ENCODE peak calls at places on chromosomes 11 and 22, in eight cellular contexts. One of them, this sample, is unnamed.

GRCh38 chr11:46291441-46292143 is 14.1 kb downstream of the CREB3L1 start:
- DNase-seq in Caco-2: no peak
- DNase-seq in glutamatergic neuron: no peak
- DNase-seq in Peyer's patch: no peak
- DNase-seq in body of pancreas: no peak
- DNase-seq in HFFc6: peak
- DNase-seq in astrocyte of the spinal cord: peak
- DNase-seq in upper lobe of right lung: no peak
- DNase-seq in this sample: no peak

GRCh38 chr11:29063630-29064361 is 953.0 kb downstream of the KCNA4 start:
- DNase-seq in Caco-2: no peak
- DNase-seq in glutamatergic neuron: no peak
- DNase-seq in Peyer's patch: no peak
- DNase-seq in body of pancreas: no peak
- DNase-seq in HFFc6: no peak
- DNase-seq in astrocyte of the spinal cord: no peak
- DNase-seq in upper lobe of right lung: no peak
- DNase-seq in this sample: no peak

GRCh38 chr11:88169481-88169880 is 5.8 kb downstream of the RAB38 start:
- DNase-seq in Caco-2: no peak
- DNase-seq in glutamatergic neuron: no peak
- DNase-seq in Peyer's patch: no peak
- DNase-seq in body of pancreas: no peak
- DNase-seq in HFFc6: no peak
- DNase-seq in astrocyte of the spinal cord: no peak
- DNase-seq in upper lobe of right lung: no peak
- DNase-seq in this sample: no peak

GRCh38 chr11:103862827-103863213 is 173.6 kb upstream of the DDI1 start:
- DNase-seq in Caco-2: no peak
- DNase-seq in glutamatergic neuron: no peak
- DNase-seq in Peyer's patch: no peak
- DNase-seq in body of pancreas: no peak
- DNase-seq in HFFc6: no peak
- DNase-seq in astrocyte of the spinal cord: no peak
- DNase-seq in upper lobe of right lung: no peak
- DNase-seq in this sample: no peak

GRCh38 chr22:49774499-49775151 is 53.0 kb downstream of the BRD1 start:
- DNase-seq in Caco-2: no peak
- DNase-seq in glutamatergic neuron: peak
- DNase-seq in Peyer's patch: no peak
- DNase-seq in body of pancreas: no peak
- DNase-seq in HFFc6: no peak
- DNase-seq in astrocyte of the spinal cord: no peak
- DNase-seq in upper lobe of right lung: no peak
- DNase-seq in this sample: no peak

GRCh38 chr11:1120532-1121342 is 37.0 kb upstream of the MUC5AC start:
- DNase-seq in Caco-2: peak
- DNase-seq in glutamatergic neuron: no peak
- DNase-seq in Peyer's patch: no peak
- DNase-seq in body of pancreas: no peak
- DNase-seq in HFFc6: no peak
- DNase-seq in astrocyte of the spinal cord: no peak
- DNase-seq in upper lobe of right lung: no peak
- DNase-seq in this sample: no peak

GRCh38 chr11:27611946-27612455 is 88.3 kb downstream of the BDNF start:
- DNase-seq in Caco-2: no peak
- DNase-seq in glutamatergic neuron: no peak
- DNase-seq in Peyer's patch: no peak
- DNase-seq in body of pancreas: no peak
- DNase-seq in HFFc6: no peak
- DNase-seq in astrocyte of the spinal cord: no peak
- DNase-seq in upper lobe of right lung: no peak
- DNase-seq in this sample: no peak

GRCh38 chr11:2303627-2304155 is 1.9 kb downstream of the TSPAN32 start:
- DNase-seq in Caco-2: peak
- DNase-seq in glutamatergic neuron: no peak
- DNase-seq in Peyer's patch: peak
- DNase-seq in body of pancreas: no peak
- DNase-seq in HFFc6: no peak
- DNase-seq in astrocyte of the spinal cord: no peak
- DNase-seq in upper lobe of right lung: peak
- DNase-seq in this sample: no peak

GRCh38 chr22:45535400-45535799 is 32.7 kb downstream of the FBLN1 start:
- DNase-seq in Caco-2: no peak
- DNase-seq in glutamatergic neuron: no peak
- DNase-seq in Peyer's patch: no peak
- DNase-seq in body of pancreas: no peak
- DNase-seq in HFFc6: no peak
- DNase-seq in astrocyte of the spinal cord: no peak
- DNase-seq in upper lobe of right lung: no peak
- DNase-seq in this sample: no peak

GRCh38 chr22:45496451-45496941 is 6.2 kb upstream of the FBLN1 start:
- DNase-seq in Caco-2: peak
- DNase-seq in glutamatergic neuron: no peak
- DNase-seq in Peyer's patch: no peak
- DNase-seq in body of pancreas: no peak
- DNase-seq in HFFc6: no peak
- DNase-seq in astrocyte of the spinal cord: no peak
- DNase-seq in upper lobe of right lung: no peak
- DNase-seq in this sample: no peak

GRCh38 chr11:65502274-65502851 is 3.5 kb downstream of the MALAT1 start:
- DNase-seq in Caco-2: no peak
- DNase-seq in glutamatergic neuron: no peak
- DNase-seq in Peyer's patch: no peak
- DNase-seq in body of pancreas: no peak
- DNase-seq in HFFc6: peak
- DNase-seq in astrocyte of the spinal cord: peak
- DNase-seq in upper lobe of right lung: no peak
- DNase-seq in this sample: no peak

GRCh38 chr11:64357904-64358535 is 942 bp upstream of the RPS6KA4 start:
- DNase-seq in Caco-2: peak
- DNase-seq in glutamatergic neuron: no peak
- DNase-seq in Peyer's patch: no peak
- DNase-seq in body of pancreas: no peak
- DNase-seq in HFFc6: no peak
- DNase-seq in astrocyte of the spinal cord: no peak
- DNase-seq in upper lobe of right lung: no peak
- DNase-seq in this sample: peak

GRCh38 chr11:24624432-24624831 is 127.6 kb downstream of the LUZP2 start:
- DNase-seq in Caco-2: no peak
- DNase-seq in glutamatergic neuron: no peak
- DNase-seq in Peyer's patch: no peak
- DNase-seq in body of pancreas: no peak
- DNase-seq in HFFc6: no peak
- DNase-seq in astrocyte of the spinal cord: no peak
- DNase-seq in upper lobe of right lung: no peak
- DNase-seq in this sample: no peak

GRCh38 chr11:66639066-66639813 is 737 bp downstream of the RBM4 start:
- DNase-seq in Caco-2: no peak
- DNase-seq in glutamatergic neuron: no peak
- DNase-seq in Peyer's patch: peak
- DNase-seq in body of pancreas: no peak
- DNase-seq in HFFc6: peak
- DNase-seq in astrocyte of the spinal cord: peak
- DNase-seq in upper lobe of right lung: no peak
- DNase-seq in this sample: no peak

GRCh38 chr11:86934933-86935579 is 20.1 kb downstream of the FZD4 start:
- DNase-seq in Caco-2: no peak
- DNase-seq in glutamatergic neuron: no peak
- DNase-seq in Peyer's patch: no peak
- DNase-seq in body of pancreas: no peak
- DNase-seq in HFFc6: no peak
- DNase-seq in astrocyte of the spinal cord: no peak
- DNase-seq in upper lobe of right lung: no peak
- DNase-seq in this sample: no peak

GRCh38 chr11:36899796-36900195 is 301.8 kb upstream of the RAG2 start:
- DNase-seq in Caco-2: no peak
- DNase-seq in glutamatergic neuron: no peak
- DNase-seq in Peyer's patch: no peak
- DNase-seq in body of pancreas: no peak
- DNase-seq in HFFc6: no peak
- DNase-seq in astrocyte of the spinal cord: no peak
- DNase-seq in upper lobe of right lung: no peak
- DNase-seq in this sample: no peak

GRCh38 chr11:35302388-35302787 is 117.0 kb downstream of the SLC1A2 start:
- DNase-seq in Caco-2: no peak
- DNase-seq in glutamatergic neuron: no peak
- DNase-seq in Peyer's patch: no peak
- DNase-seq in body of pancreas: no peak
- DNase-seq in HFFc6: no peak
- DNase-seq in astrocyte of the spinal cord: no peak
- DNase-seq in upper lobe of right lung: no peak
- DNase-seq in this sample: no peak

GRCh38 chr11:71395774-71396173 is 52.4 kb downstream of the DHCR7 start:
- DNase-seq in Caco-2: no peak
- DNase-seq in glutamatergic neuron: no peak
- DNase-seq in Peyer's patch: no peak
- DNase-seq in body of pancreas: no peak
- DNase-seq in HFFc6: no peak
- DNase-seq in astrocyte of the spinal cord: no peak
- DNase-seq in upper lobe of right lung: no peak
- DNase-seq in this sample: no peak

GRCh38 chr11:35487532-35488078 is 37.8 kb downstream of the PAMR1 start:
- DNase-seq in Caco-2: peak
- DNase-seq in glutamatergic neuron: peak
- DNase-seq in Peyer's patch: no peak
- DNase-seq in body of pancreas: peak
- DNase-seq in HFFc6: peak
- DNase-seq in astrocyte of the spinal cord: peak
- DNase-seq in upper lobe of right lung: no peak
- DNase-seq in this sample: no peak

DNA sequence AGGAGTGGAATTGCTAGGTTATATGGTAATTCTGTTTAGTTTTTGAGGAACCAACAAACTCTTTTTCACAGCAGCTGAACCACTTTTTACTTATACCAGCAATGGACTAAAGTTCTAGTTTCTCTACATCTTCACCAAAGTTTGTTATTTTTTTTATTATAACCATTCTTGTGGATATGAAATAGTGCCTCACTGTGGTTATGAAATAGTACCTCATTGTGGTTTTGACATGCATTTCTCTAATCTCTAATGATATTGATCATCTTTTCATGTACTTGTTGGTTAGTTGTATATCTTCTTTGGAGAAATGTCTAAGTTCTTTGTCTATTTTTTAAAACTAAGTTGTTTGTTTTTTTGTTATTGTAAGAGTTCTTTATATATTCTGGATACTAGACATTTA is 27.2 kb downstream of the STIM1 start:
- DNase-seq in Caco-2: no peak
- DNase-seq in glutamatergic neuron: no peak
- DNase-seq in Peyer's patch: no peak
- DNase-seq in body of pancreas: no peak
- DNase-seq in HFFc6: no peak
- DNase-seq in astrocyte of the spinal cord: no peak
- DNase-seq in upper lobe of right lung: no peak
- DNase-seq in this sample: no peak
- TF ChIP-seq CTCF in Caco-2: no peak
- TF ChIP-seq CTCF in glutamatergic neuron: no peak
- TF ChIP-seq CTCF in Peyer's patch: no peak
- TF ChIP-seq CTCF in body of pancreas: no peak
- TF ChIP-seq CTCF in HFFc6: peak
- TF ChIP-seq CTCF in astrocyte of the spinal cord: no peak
- TF ChIP-seq CTCF in upper lobe of right lung: no peak
- TF ChIP-seq CTCF in this sample: no peak

DNA sequence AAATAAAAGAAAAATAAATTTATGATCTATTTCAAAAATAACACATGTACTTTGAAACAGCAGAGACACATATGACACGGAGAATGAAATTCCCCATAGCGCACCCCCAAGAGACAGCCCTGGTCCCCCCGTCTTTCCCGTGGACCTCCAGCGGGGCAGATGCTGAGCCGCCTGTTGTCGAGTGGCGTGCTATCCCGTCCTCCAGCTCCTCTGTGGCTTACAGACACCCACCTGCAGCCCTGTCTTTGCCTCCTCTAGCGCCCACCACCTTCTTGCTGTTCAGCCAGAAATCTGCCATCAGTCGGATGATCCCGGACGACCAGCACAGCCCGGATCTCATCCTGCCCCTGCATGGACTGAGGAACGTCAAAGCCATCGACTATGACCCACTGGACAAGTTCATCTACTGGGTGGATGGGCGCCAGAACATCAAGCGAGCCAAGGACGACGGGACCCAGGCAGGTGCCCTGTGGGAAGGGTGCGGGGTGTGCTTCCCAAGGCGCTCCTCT is 44.4 kb upstream of the PPP6R3 start:
- DNase-seq in Caco-2: no peak
- DNase-seq in glutamatergic neuron: no peak
- DNase-seq in Peyer's patch: no peak
- DNase-seq in body of pancreas: no peak
- DNase-seq in HFFc6: no peak
- DNase-seq in astrocyte of the spinal cord: no peak
- DNase-seq in upper lobe of right lung: no peak
- DNase-seq in this sample: no peak
- TF ChIP-seq CTCF in Caco-2: no peak
- TF ChIP-seq CTCF in glutamatergic neuron: no peak
- TF ChIP-seq CTCF in Peyer's patch: no peak
- TF ChIP-seq CTCF in body of pancreas: no peak
- TF ChIP-seq CTCF in HFFc6: no peak
- TF ChIP-seq CTCF in astrocyte of the spinal cord: no peak
- TF ChIP-seq CTCF in upper lobe of right lung: no peak
- TF ChIP-seq CTCF in this sample: no peak

GRCh38 chr11:128520206-128520885 is 67.0 kb downstream of the ETS1 start:
- DNase-seq in Caco-2: no peak
- DNase-seq in glutamatergic neuron: no peak
- DNase-seq in Peyer's patch: no peak
- DNase-seq in body of pancreas: no peak
- DNase-seq in HFFc6: no peak
- DNase-seq in astrocyte of the spinal cord: no peak
- DNase-seq in upper lobe of right lung: no peak
- DNase-seq in this sample: no peak
- TF ChIP-seq CTCF in Caco-2: no peak
- TF ChIP-seq CTCF in glutamatergic neuron: no peak
- TF ChIP-seq CTCF in Peyer's patch: no peak
- TF ChIP-seq CTCF in body of pancreas: no peak
- TF ChIP-seq CTCF in HFFc6: no peak
- TF ChIP-seq CTCF in astrocyte of the spinal cord: no peak
- TF ChIP-seq CTCF in upper lobe of right lung: no peak
- TF ChIP-seq CTCF in this sample: no peak

GRCh38 chr22:43885786-43886185 is 6.0 kb downstream of the PNPLA5 start:
- DNase-seq in Caco-2: no peak
- DNase-seq in glutamatergic neuron: no peak
- DNase-seq in Peyer's patch: no peak
- DNase-seq in body of pancreas: no peak
- DNase-seq in HFFc6: no peak
- DNase-seq in astrocyte of the spinal cord: no peak
- DNase-seq in upper lobe of right lung: peak
- DNase-seq in this sample: no peak

GRCh38 chr22:43884600-43885318 is 7.1 kb downstream of the PNPLA5 start:
- DNase-seq in Caco-2: peak
- DNase-seq in glutamatergic neuron: peak
- DNase-seq in Peyer's patch: peak
- DNase-seq in body of pancreas: peak
- DNase-seq in HFFc6: no peak
- DNase-seq in astrocyte of the spinal cord: peak
- DNase-seq in upper lobe of right lung: peak
- DNase-seq in this sample: peak

GRCh38 chr22:43883719-43884415 is 7.9 kb downstream of the PNPLA5 start:
- DNase-seq in Caco-2: peak
- DNase-seq in glutamatergic neuron: no peak
- DNase-seq in Peyer's patch: no peak
- DNase-seq in body of pancreas: no peak
- DNase-seq in HFFc6: no peak
- DNase-seq in astrocyte of the spinal cord: no peak
- DNase-seq in upper lobe of right lung: peak
- DNase-seq in this sample: no peak

GRCh38 chr22:43886231-43886630 is 5.6 kb downstream of the PNPLA5 start:
- DNase-seq in Caco-2: no peak
- DNase-seq in glutamatergic neuron: no peak
- DNase-seq in Peyer's patch: no peak
- DNase-seq in body of pancreas: no peak
- DNase-seq in HFFc6: no peak
- DNase-seq in astrocyte of the spinal cord: no peak
- DNase-seq in upper lobe of right lung: peak
- DNase-seq in this sample: no peak

GRCh38 chr22:43885319-43885671 is 6.5 kb downstream of the PNPLA5 start:
- DNase-seq in Caco-2: no peak
- DNase-seq in glutamatergic neuron: no peak
- DNase-seq in Peyer's patch: no peak
- DNase-seq in body of pancreas: no peak
- DNase-seq in HFFc6: no peak
- DNase-seq in astrocyte of the spinal cord: no peak
- DNase-seq in upper lobe of right lung: no peak
- DNase-seq in this sample: no peak
- TF ChIP-seq CTCF in Caco-2: no peak
- TF ChIP-seq CTCF in glutamatergic neuron: peak
- TF ChIP-seq CTCF in Peyer's patch: no peak
- TF ChIP-seq CTCF in body of pancreas: no peak
- TF ChIP-seq CTCF in HFFc6: peak
- TF ChIP-seq CTCF in astrocyte of the spinal cord: no peak
- TF ChIP-seq CTCF in upper lobe of right lung: no peak
- TF ChIP-seq CTCF in this sample: no peak